ENCODE peak calls at places on chromosome 13, in nine cellular contexts. One of them, this sample, is unnamed.
A peak's percentile ranks its signal among the peaks of the same experiment; 100 is the strongest.

GRCh38 chr13:72403396-72404010 is 323.9 kb downstream of the MZT1 start:
- DNase-seq in esophagus squamous epithelium: no peak
- DNase-seq in lower lobe of right lung: no peak
- DNase-seq in lung: no peak
- DNase-seq in PC-3: no peak
- DNase-seq in thoracic aorta: no peak
- DNase-seq in fibroblast of lung: peak; percentile 78
- DNase-seq in body of pancreas: no peak
- DNase-seq in WERI-Rb-1: no peak
- DNase-seq in this sample: no peak

GRCh38 chr13:107124129-107124718 is 556.3 kb upstream of the ARGLU1 start:
- DNase-seq in esophagus squamous epithelium: no peak
- DNase-seq in thoracic aorta: no peak
- DNase-seq in fibroblast of lung: peak; percentile 9
- DNase-seq in PC-3: peak; percentile 45
- DNase-seq in lower lobe of right lung: no peak
- DNase-seq in lung: no peak
- DNase-seq in body of pancreas: no peak
- DNase-seq in WERI-Rb-1: no peak
- DNase-seq in this sample: no peak

GRCh38 chr13:112899618-112900600 is 69.1 kb upstream of the MCF2L start:
- DNase-seq in fibroblast of lung: no peak
- DNase-seq in body of pancreas: peak; percentile 8
- DNase-seq in lower lobe of right lung: no peak
- DNase-seq in PC-3: no peak
- DNase-seq in thoracic aorta: no peak
- DNase-seq in esophagus squamous epithelium: no peak
- DNase-seq in WERI-Rb-1: peak; percentile 10
- DNase-seq in lung: no peak
- DNase-seq in this sample: no peak

GRCh38 chr13:110197041-110197440 is 109.9 kb downstream of the COL4A1 start:
- DNase-seq in lung: no peak
- DNase-seq in fibroblast of lung: no peak
- DNase-seq in thoracic aorta: no peak
- DNase-seq in esophagus squamous epithelium: no peak
- DNase-seq in PC-3: no peak
- DNase-seq in WERI-Rb-1: no peak
- DNase-seq in lower lobe of right lung: no peak
- DNase-seq in body of pancreas: no peak
- DNase-seq in this sample: peak; percentile 49

GRCh38 chr13:100461309-100462035 is 127.1 kb downstream of the GGACT start:
- DNase-seq in PC-3: no peak
- DNase-seq in thoracic aorta: no peak
- DNase-seq in esophagus squamous epithelium: no peak
- DNase-seq in lung: no peak
- DNase-seq in fibroblast of lung: no peak
- DNase-seq in WERI-Rb-1: no peak
- DNase-seq in lower lobe of right lung: no peak
- DNase-seq in body of pancreas: no peak
- DNase-seq in this sample: no peak

GRCh38 chr13:51154029-51154555 is 43.0 kb upstream of the C13orf42 start:
- DNase-seq in lung: no peak
- DNase-seq in lower lobe of right lung: no peak
- DNase-seq in PC-3: no peak
- DNase-seq in fibroblast of lung: peak; percentile 73
- DNase-seq in thoracic aorta: no peak
- DNase-seq in body of pancreas: no peak
- DNase-seq in esophagus squamous epithelium: no peak
- DNase-seq in WERI-Rb-1: no peak
- DNase-seq in this sample: no peak

GRCh38 chr13:63190742-63191141 is 1775.1 kb upstream of the PCDH20 start:
- DNase-seq in fibroblast of lung: peak; percentile 92
- DNase-seq in esophagus squamous epithelium: no peak
- DNase-seq in lung: no peak
- DNase-seq in lower lobe of right lung: no peak
- DNase-seq in body of pancreas: no peak
- DNase-seq in thoracic aorta: no peak
- DNase-seq in PC-3: peak; percentile 38
- DNase-seq in WERI-Rb-1: no peak
- DNase-seq in this sample: no peak

GRCh38 chr13:50732712-50733111 is 110.8 kb downstream of the DLEU7 start:
- DNase-seq in PC-3: no peak
- DNase-seq in fibroblast of lung: peak; percentile 29
- DNase-seq in lung: no peak
- DNase-seq in body of pancreas: no peak
- DNase-seq in thoracic aorta: no peak
- DNase-seq in esophagus squamous epithelium: no peak
- DNase-seq in lower lobe of right lung: no peak
- DNase-seq in WERI-Rb-1: no peak
- DNase-seq in this sample: no peak

GRCh38 chr13:36125841-36126240 is 5.3 kb downstream of the DCLK1 start:
- DNase-seq in fibroblast of lung: no peak
- DNase-seq in body of pancreas: no peak
- DNase-seq in PC-3: no peak
- DNase-seq in WERI-Rb-1: no peak
- DNase-seq in lower lobe of right lung: no peak
- DNase-seq in esophagus squamous epithelium: no peak
- DNase-seq in thoracic aorta: no peak
- DNase-seq in lung: no peak
- DNase-seq in this sample: no peak

GRCh38 chr13:86368924-86369323 is 569.7 kb upstream of the SLITRK6 start:
- DNase-seq in body of pancreas: no peak
- DNase-seq in PC-3: no peak
- DNase-seq in lung: no peak
- DNase-seq in fibroblast of lung: no peak
- DNase-seq in esophagus squamous epithelium: no peak
- DNase-seq in lower lobe of right lung: no peak
- DNase-seq in WERI-Rb-1: no peak
- DNase-seq in thoracic aorta: no peak
- DNase-seq in this sample: no peak

GRCh38 chr13:72726721-72727416 is 560 bp downstream of the MZT1 start:
- DNase-seq in PC-3: peak; percentile 6
- DNase-seq in body of pancreas: peak; percentile 20
- DNase-seq in lung: peak; percentile 49
- DNase-seq in thoracic aorta: peak; percentile 4
- DNase-seq in lower lobe of right lung: peak; percentile 71
- DNase-seq in WERI-Rb-1: peak; percentile 66
- DNase-seq in esophagus squamous epithelium: peak; percentile 6
- DNase-seq in fibroblast of lung: peak; percentile 24
- DNase-seq in this sample: no peak

GRCh38 chr13:40993119-40993518 is 26.0 kb downstream of the ELF1 start:
- DNase-seq in fibroblast of lung: no peak
- DNase-seq in lower lobe of right lung: no peak
- DNase-seq in body of pancreas: peak; percentile 56
- DNase-seq in PC-3: no peak
- DNase-seq in lung: no peak
- DNase-seq in thoracic aorta: no peak
- DNase-seq in esophagus squamous epithelium: no peak
- DNase-seq in WERI-Rb-1: no peak
- DNase-seq in this sample: no peak

GRCh38 chr13:28252547-28252946 is 114.2 kb downstream of the PAN3 start:
- DNase-seq in PC-3: no peak
- DNase-seq in fibroblast of lung: no peak
- DNase-seq in lower lobe of right lung: no peak
- DNase-seq in esophagus squamous epithelium: no peak
- DNase-seq in thoracic aorta: no peak
- DNase-seq in body of pancreas: no peak
- DNase-seq in lung: no peak
- DNase-seq in WERI-Rb-1: no peak
- DNase-seq in this sample: no peak
- H3K4me3 ChIP-seq in PC-3: no peak overlapping the region
- H3K4me3 ChIP-seq in fibroblast of lung: no peak overlapping the region
- H3K4me3 ChIP-seq in lower lobe of right lung: no peak overlapping the region
- H3K4me3 ChIP-seq in esophagus squamous epithelium: no peak overlapping the region
- H3K4me3 ChIP-seq in thoracic aorta: no peak overlapping the region
- H3K4me3 ChIP-seq in body of pancreas: no peak overlapping the region
- H3K4me3 ChIP-seq in lung: no peak overlapping the region
- H3K4me3 ChIP-seq in WERI-Rb-1: no peak overlapping the region
- H3K4me3 ChIP-seq in this sample: no peak overlapping the region

GRCh38 chr13:103277959-103278673 is 211.9 kb upstream of the SLC10A2 start:
- DNase-seq in esophagus squamous epithelium: no peak
- DNase-seq in PC-3: no peak
- DNase-seq in body of pancreas: no peak
- DNase-seq in WERI-Rb-1: no peak
- DNase-seq in fibroblast of lung: no peak
- DNase-seq in thoracic aorta: no peak
- DNase-seq in lower lobe of right lung: no peak
- DNase-seq in lung: no peak
- DNase-seq in this sample: no peak
- H3K27ac ChIP-seq in esophagus squamous epithelium: no peak overlapping the region
- H3K27ac ChIP-seq in PC-3: no peak overlapping the region
- H3K27ac ChIP-seq in body of pancreas: no peak overlapping the region
- H3K27ac ChIP-seq in WERI-Rb-1: no peak overlapping the region
- H3K27ac ChIP-seq in fibroblast of lung: no peak overlapping the region
- H3K27ac ChIP-seq in thoracic aorta: no peak overlapping the region
- H3K27ac ChIP-seq in lower lobe of right lung: no peak overlapping the region
- H3K27ac ChIP-seq in lung: no peak overlapping the region
- H3K27ac ChIP-seq in this sample: no peak overlapping the region

GRCh38 chr13:45682494-45683008 is 19.6 kb upstream of the CBY2 start:
- DNase-seq in fibroblast of lung: no peak
- DNase-seq in lower lobe of right lung: no peak
- DNase-seq in lung: no peak
- DNase-seq in esophagus squamous epithelium: no peak
- DNase-seq in body of pancreas: no peak
- DNase-seq in thoracic aorta: no peak
- DNase-seq in PC-3: no peak
- DNase-seq in WERI-Rb-1: no peak
- DNase-seq in this sample: no peak

GRCh38 chr13:45681101-45681500 is 21.0 kb upstream of the CBY2 start:
- DNase-seq in lung: no peak
- DNase-seq in lower lobe of right lung: no peak
- DNase-seq in esophagus squamous epithelium: no peak
- DNase-seq in fibroblast of lung: peak; percentile 14
- DNase-seq in body of pancreas: no peak
- DNase-seq in PC-3: no peak
- DNase-seq in WERI-Rb-1: no peak
- DNase-seq in thoracic aorta: no peak
- DNase-seq in this sample: no peak

GRCh38 chr13:45678282-45678681 is 23.8 kb upstream of the CBY2 start:
- DNase-seq in lung: no peak
- DNase-seq in PC-3: peak; percentile 21
- DNase-seq in fibroblast of lung: peak; percentile 19
- DNase-seq in body of pancreas: no peak
- DNase-seq in esophagus squamous epithelium: no peak
- DNase-seq in WERI-Rb-1: no peak
- DNase-seq in thoracic aorta: no peak
- DNase-seq in lower lobe of right lung: no peak
- DNase-seq in this sample: no peak

GRCh38 chr13:45683701-45684100 is 18.4 kb upstream of the CBY2 start:
- DNase-seq in thoracic aorta: no peak
- DNase-seq in lower lobe of right lung: no peak
- DNase-seq in fibroblast of lung: no peak
- DNase-seq in body of pancreas: no peak
- DNase-seq in PC-3: no peak
- DNase-seq in WERI-Rb-1: peak; percentile 11
- DNase-seq in esophagus squamous epithelium: no peak
- DNase-seq in lung: no peak
- DNase-seq in this sample: no peak
- TF ChIP-seq CTCF in thoracic aorta: no peak
- TF ChIP-seq CTCF in lower lobe of right lung: no peak
- TF ChIP-seq CTCF in fibroblast of lung: no peak
- TF ChIP-seq CTCF in body of pancreas: no peak
- TF ChIP-seq CTCF in PC-3: peak; percentile 44
- TF ChIP-seq CTCF in WERI-Rb-1: peak; percentile 51
- TF ChIP-seq CTCF in esophagus squamous epithelium: no peak
- TF ChIP-seq CTCF in lung: no peak
- TF ChIP-seq CTCF in this sample: no peak

GRCh38 chr13:83878691-83879410 is 3.4 kb downstream of the SLITRK1 start:
- DNase-seq in lower lobe of right lung: no peak
- DNase-seq in WERI-Rb-1: peak; percentile 33
- DNase-seq in fibroblast of lung: no peak
- DNase-seq in esophagus squamous epithelium: no peak
- DNase-seq in lung: no peak
- DNase-seq in PC-3: no peak
- DNase-seq in body of pancreas: no peak
- DNase-seq in thoracic aorta: no peak
- DNase-seq in this sample: no peak
- H3K4me3 ChIP-seq in lower lobe of right lung: no peak overlapping the region
- H3K4me3 ChIP-seq in WERI-Rb-1: peak overlapping the region; percentile 71
- H3K4me3 ChIP-seq in fibroblast of lung: peak overlapping the region; percentile 54
- H3K4me3 ChIP-seq in esophagus squamous epithelium: no peak overlapping the region
- H3K4me3 ChIP-seq in lung: no peak overlapping the region
- H3K4me3 ChIP-seq in PC-3: no peak overlapping the region
- H3K4me3 ChIP-seq in body of pancreas: no peak overlapping the region
- H3K4me3 ChIP-seq in thoracic aorta: peak overlapping the region; percentile 66
- H3K4me3 ChIP-seq in this sample: peak overlapping the region; percentile 54

This sample was measured in ascending aorta.